ENCODE peak calls at places on chromosome 2, in six cellular contexts. K, R, H, B, F and W are unnamed samples.

GRCh38 chr2:46803911-46804670 is 111.5 kb downstream of the MCFD2 start:
- DNase-seq in K (no peak), F (no peak), R (peak), B (no peak), H (peak), W (no peak)

GRCh38 chr2:32926708-32927084 is 20.1 kb upstream of the LTBP1 start:
- DNase-seq in F (no peak), B (no peak), K (no peak), H (peak), R (no peak), W (no peak)

GRCh38 chr2:70960833-70961647 is 17.4 kb upstream of the ANKRD53 start:
- DNase-seq in R (no peak), B (peak), H (no peak), K (no peak), F (no peak), W (no peak)

GRCh38 chr2:86396304-86396785 is 44.8 kb upstream of the KDM3A start:
- DNase-seq in R (peak), K (no peak), B (no peak), F (no peak), H (peak), W (peak)

GRCh38 chr2:131801210-131801744 is 273.6 kb downstream of the CCDC74A start:
- DNase-seq in H (no peak), F (no peak), K (no peak), R (no peak), B (no peak), W (no peak)

GRCh38 chr2:177165731-177166711 is 46.6 kb upstream of the HNRNPA3 start:
- DNase-seq in F (no peak), B (no peak), K (no peak), H (peak), R (no peak), W (peak)

GRCh38 chr2:120223034-120223912 is at the start of gene TMEM185B:
- DNase-seq in B (peak), F (peak), K (peak), R (peak), H (peak), W (peak)

GRCh38 chr2:192146069-192147006 is 48.4 kb downstream of the TMEFF2 start:
- DNase-seq in F (no peak), B (no peak), H (peak), K (no peak), R (peak), W (no peak)

GRCh38 chr2:119249311-119249710 is 25.7 kb downstream of the STEAP3 start:
- DNase-seq in B (no peak), F (no peak), H (no peak), R (no peak), K (no peak), W (no peak)

GRCh38 chr2:203706403-203706802 is at the start of gene CD28:
- DNase-seq in F (peak), H (no peak), B (no peak), R (no peak), K (peak), W (no peak)

GRCh38 chr2:176176233-176176632 is 12.2 kb upstream of the HOXD1 start:
- DNase-seq in H (no peak), R (no peak), F (no peak), B (no peak), K (no peak), W (peak)

GRCh38 chr2:47028846-47029560 is 113.4 kb upstream of the MCFD2 start:
- DNase-seq in B (no peak), H (no peak), R (no peak), F (no peak), K (no peak), W (no peak)